ENCODE peak calls at places on chromosomes 5 and 9, in six cellular contexts. V is MM.1S, C is H9, K is cardiac muscle cell, N is psoas muscle, X is GM20000. I is an unnamed sample.

GRCh38 chr5:132065351-132065937 is 5.0 kb downstream of the IL3 start:
- DNase-seq in V (peak), C (peak), K (peak), N (peak), X (peak), I (peak)

GRCh38 chr9:19155106-19155999 is 28.1 kb upstream of the PLIN2 start:
- DNase-seq in V (no peak), C (no peak), K (peak), N (no peak), X (no peak), I (no peak)

GRCh38 chr5:180602481-180603075 is 11.3 kb upstream of the SCGB3A1 start:
- DNase-seq in V (no peak), C (peak), K (no peak), N (peak), X (peak), I (peak)

GRCh38 chr9:34501889-34502425 is 20.8 kb downstream of the ENHO start:
- DNase-seq in V (no peak), C (peak), K (peak), N (no peak), X (no peak), I (no peak)

GRCh38 chr9:109448223-109448622 is 49.9 kb downstream of the PTPN3 start:
- DNase-seq in V (no peak), C (no peak), K (peak), N (no peak), X (no peak), I (no peak)

GRCh38 chr5:64301566-64301965 is 135.9 kb downstream of the RNF180 start:
- DNase-seq in V (no peak), C (no peak), K (no peak), N (no peak), X (no peak), I (no peak)

GRCh38 chr9:94011134-94011533 is 56.0 kb upstream of the BARX1 start:
- DNase-seq in V (no peak), C (no peak), K (peak), N (no peak), X (no peak), I (no peak)

GRCh38 chr5:132264546-132265335 is 7.2 kb downstream of the PDLIM4 start:
- DNase-seq in V (no peak), C (peak), K (no peak), N (no peak), X (peak), I (peak)

GRCh38 chr9:129669946-129670345 is 4.5 kb downstream of the PRRX2 start:
- DNase-seq in V (no peak), C (no peak), K (no peak), N (no peak), X (no peak), I (no peak)

GRCh38 chr9:129328357-129329103 is 150.5 kb upstream of the IER5L start:
- DNase-seq in V (no peak), C (no peak), K (peak), N (no peak), X (no peak), I (no peak)

DNA sequence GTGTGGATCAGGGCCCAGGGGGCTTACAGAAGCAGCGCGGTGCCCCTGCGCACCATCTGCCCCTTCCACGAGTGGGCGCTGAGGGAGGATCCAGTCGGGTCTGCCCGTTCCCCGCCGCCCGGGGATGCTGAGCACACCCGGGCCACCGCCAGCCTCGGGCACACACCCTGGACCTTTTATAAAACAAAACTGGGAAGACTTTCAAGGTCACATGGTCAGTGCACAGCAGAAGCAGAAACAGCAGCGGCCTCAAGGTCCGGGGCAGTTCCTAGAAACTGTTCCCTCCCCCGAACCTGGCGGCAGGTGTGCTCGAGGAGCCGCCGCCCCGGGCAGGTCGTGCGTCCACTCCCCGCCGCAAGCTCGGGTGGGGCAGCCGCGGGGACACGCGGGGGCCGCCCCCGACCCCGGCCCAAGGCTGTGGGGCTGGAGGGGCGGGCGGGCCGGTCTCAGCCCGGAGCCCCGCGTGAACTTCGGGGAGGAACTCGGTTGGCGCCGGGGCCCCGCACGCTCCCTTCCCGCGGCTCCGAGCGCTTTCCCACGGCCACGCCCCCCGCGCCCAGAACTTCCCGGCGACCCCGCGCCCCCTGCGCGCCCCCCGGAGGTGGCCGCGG is 619 bp upstream of the PPP1R26 start:
- DNase-seq in V (peak), C (peak), K (peak), N (no peak), X (peak), I (peak)
- TF ChIP-seq CTCF in V (no peak), C (no peak), K (peak), N (no peak), X (no peak), I (no peak)

DNA sequence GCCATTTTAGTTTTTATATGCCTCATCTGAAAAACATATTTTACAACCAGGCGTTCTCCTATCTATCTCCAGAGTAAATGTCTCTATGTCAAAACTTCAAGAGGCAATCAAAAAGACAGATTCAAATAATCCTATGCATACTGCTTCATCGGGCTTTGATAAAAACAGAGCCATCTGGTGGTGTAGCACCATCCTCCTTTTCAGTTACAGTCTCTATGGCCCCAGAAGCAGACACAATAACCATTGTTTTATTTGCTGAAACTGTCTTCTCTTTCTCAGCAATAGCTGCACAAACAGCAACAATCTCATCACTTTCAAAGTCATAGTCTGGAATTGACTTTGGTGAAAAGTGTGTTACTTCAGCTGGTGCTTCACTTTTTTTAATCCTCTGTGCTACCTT is 36.3 kb downstream of the PTGER4 start:
- DNase-seq in V (no peak), C (no peak), K (peak), N (no peak), X (no peak), I (no peak)
- TF ChIP-seq CTCF in V (peak), C (peak), K (peak), N (no peak), X (no peak), I (no peak)

GRCh38 chr9:87678650-87679355 is 47.1 kb upstream of the CTSL start:
- DNase-seq in V (peak), C (peak), K (peak), N (no peak), X (peak), I (peak)
- TF ChIP-seq CTCF in V (peak), C (peak), K (peak), N (peak), X (peak), I (peak)

GRCh38 chr5:123673107-123673506 is 161.1 kb downstream of the CSNK1G3 start:
- DNase-seq in V (no peak), C (peak), K (peak), N (no peak), X (no peak), I (no peak)
- TF ChIP-seq CTCF in V (no peak), C (no peak), K (no peak), N (no peak), X (no peak), I (no peak)